ENCODE peak calls at places on chromosomes 4 and X, in four cellular contexts. D, Q, B and T are unnamed samples.

GRCh38 chr4:82268050-82268825 is 105.6 kb downstream of the HNRNPD start:
- DNase-seq in D (peak; percentile 39), Q (peak; percentile 71), B (peak; percentile 64), T (no peak)

GRCh38 chr4:124334119-124334518 is 378.4 kb downstream of the ANKRD50 start:
- DNase-seq in D (peak; percentile 43), Q (peak; percentile 87), B (peak; percentile 91), T (no peak)

GRCh38 chr4:34733185-34733916 is 1511.0 kb downstream of the ARAP2 start:
- DNase-seq in D (no peak), Q (no peak), B (no peak), T (no peak)

GRCh38 chr4:8055206-8055605 is 103.4 kb downstream of the ABLIM2 start:
- DNase-seq in D (no peak), Q (no peak), B (no peak), T (no peak)

GRCh38 chrX:47566841-47567240 is 5.8 kb downstream of the ARAF start:
- DNase-seq in D (no peak), Q (no peak), B (no peak), T (no peak)

GRCh38 chr4:158578476-158578875 is 56.8 kb downstream of the RXFP1 start:
- DNase-seq in D (no peak), Q (peak; percentile 63), B (peak; percentile 72), T (no peak)

GRCh38 chr4:45079616-45080015 is 353.3 kb upstream of the GNPDA2 start:
- DNase-seq in D (no peak), Q (peak; percentile 25), B (no peak), T (no peak)

GRCh38 chr4:47741200-47741599 is 96.7 kb downstream of the CORIN start:
- DNase-seq in D (no peak), Q (peak; percentile 86), B (no peak), T (no peak)

GRCh38 chr4:7379719-7380118 is 55.0 kb downstream of the PSAPL1 start:
- DNase-seq in D (no peak), Q (no peak), B (no peak), T (no peak)

GRCh38 chrX:13754765-13755164 is 20.2 kb downstream of the OFD1 start:
- DNase-seq in D (no peak), Q (no peak), B (no peak), T (no peak)

GRCh38 chr4:150006197-150006596 is 72.0 kb upstream of the DCLK2 start:
- DNase-seq in D (no peak), Q (no peak), B (peak; percentile 76), T (no peak)

GRCh38 chr4:76011700-76012387 is 4.5 kb upstream of the CXCL9 start:
- DNase-seq in D (no peak), Q (peak; percentile 84), B (peak; percentile 84), T (no peak)

GRCh38 chrX:111322231-111322855 is 52.1 kb upstream of the CAPN6 start:
- DNase-seq in D (no peak), Q (no peak), B (no peak), T (no peak)

GRCh38 chrX:106905064-106905708 is 2.0 kb upstream of the RIPPLY1 start:
- DNase-seq in D (no peak), Q (no peak), B (no peak), T (no peak)

GRCh38 chr4:79259242-79259641 is 66.6 kb downstream of the NAA11 start:
- DNase-seq in D (no peak), Q (no peak), B (no peak), T (no peak)

GRCh38 chrX:39975094-39975865 is 122.5 kb downstream of the BCOR start:
- DNase-seq in D (no peak), Q (peak; percentile 77), B (no peak), T (no peak)

GRCh38 chr4:153042757-153043156 is 106.6 kb downstream of the FHDC1 start:
- DNase-seq in D (no peak), Q (no peak), B (no peak), T (no peak)

GRCh38 chrX:41935827-41936226 is 12.5 kb upstream of the CASK start:
- DNase-seq in D (no peak), Q (no peak), B (no peak), T (no peak)

GRCh38 chr4:41454393-41454792 is 83.6 kb upstream of the LIMCH1 start:
- DNase-seq in D (no peak), Q (no peak), B (peak; percentile 9), T (no peak)

GRCh38 chrX:114924846-114925245 is 92.6 kb downstream of the IL13RA2 start:
- DNase-seq in D (no peak), Q (peak; percentile 38), B (peak; percentile 89), T (no peak)

GRCh38 chr4:186074189-186074588 is 5.2 kb downstream of the TLR3 start:
- DNase-seq in D (no peak), Q (no peak), B (no peak), T (no peak)

GRCh38 chr4:152539556-152540292 is 3.8 kb upstream of the FBXW7 start:
- DNase-seq in D (no peak), Q (no peak), B (no peak), T (no peak)

GRCh38 chr4:3416270-3416669 is 25.5 kb upstream of the HGFAC start:
- DNase-seq in D (no peak), Q (no peak), B (no peak), T (no peak)

GRCh38 chr4:118313098-118313497 is 39.7 kb downstream of the PRSS12 start:
- DNase-seq in D (peak; percentile 58), Q (no peak), B (no peak), T (no peak)

GRCh38 chr4:56444719-56445118 is 8.7 kb downstream of the PAICS start:
- DNase-seq in D (no peak), Q (no peak), B (no peak), T (no peak)

GRCh38 chrX:17425151-17425550 is 50.2 kb downstream of the NHS start:
- DNase-seq in D (no peak), Q (no peak), B (peak; percentile 52), T (no peak)

GRCh38 chrX:149275836-149276235 is 229.3 kb downstream of the IDS start:
- DNase-seq in D (no peak), Q (no peak), B (no peak), T (no peak)

GRCh38 chr4:7988437-7988836 is 48.8 kb upstream of the AFAP1 start:
- DNase-seq in D (no peak), Q (peak; percentile 81), B (peak; percentile 68), T (no peak)

GRCh38 chrX:133171962-133172708 is 46.0 kb downstream of the TFDP3 start:
- DNase-seq in D (no peak), Q (peak; percentile 43), B (peak; percentile 4), T (no peak)

GRCh38 chr4:107625503-107625902 is 94.5 kb downstream of the PAPSS1 start:
- DNase-seq in D (no peak), Q (no peak), B (peak; percentile 5), T (no peak)

GRCh38 chr4:177204126-177204525 is 105.5 kb upstream of the NEIL3 start:
- DNase-seq in D (no peak), Q (no peak), B (no peak), T (no peak)

GRCh38 chr4:88195666-88196365 is 37.4 kb upstream of the ABCG2 start:
- DNase-seq in D (no peak), Q (no peak), B (no peak), T (no peak)

GRCh38 chrX:24870143-24870542 is 145.6 kb downstream of the ARX start:
- DNase-seq in D (no peak), Q (no peak), B (peak; percentile 21), T (no peak)

GRCh38 chrX:153763989-153764755 is at the start of gene PLXNB3:
- DNase-seq in D (peak; percentile 86), Q (peak; percentile 68), B (peak; percentile 59), T (peak; percentile 66)

GRCh38 chr4:173185832-173186545 is 17.4 kb downstream of the GALNT7 start:
- DNase-seq in D (no peak), Q (no peak), B (peak; percentile 17), T (no peak)

GRCh38 chr4:6109842-6110560 is 90.3 kb downstream of the JAKMIP1 start:
- DNase-seq in D (peak; percentile 40), Q (peak; percentile 9), B (no peak), T (no peak)
- TF ChIP-seq CTCF in D (peak; percentile 64), Q (peak; percentile 17), B (no peak), T (no peak)

GRCh38 chr4:94332983-94333590 is 9.5 kb downstream of the HPGDS start:
- DNase-seq in D (no peak), Q (no peak), B (peak; percentile 15), T (no peak)
- TF ChIP-seq CTCF in D (peak; percentile 54), Q (peak; percentile 6), B (peak; percentile 35), T (no peak)

GRCh38 chrX:87661761-87662160 is 144.2 kb downstream of the KLHL4 start:
- DNase-seq in D (no peak), Q (no peak), B (no peak), T (no peak)

GRCh38 chrX:87663421-87663820 is 145.8 kb downstream of the KLHL4 start:
- DNase-seq in D (no peak), Q (peak; percentile 0), B (peak; percentile 1), T (no peak)

DNA sequence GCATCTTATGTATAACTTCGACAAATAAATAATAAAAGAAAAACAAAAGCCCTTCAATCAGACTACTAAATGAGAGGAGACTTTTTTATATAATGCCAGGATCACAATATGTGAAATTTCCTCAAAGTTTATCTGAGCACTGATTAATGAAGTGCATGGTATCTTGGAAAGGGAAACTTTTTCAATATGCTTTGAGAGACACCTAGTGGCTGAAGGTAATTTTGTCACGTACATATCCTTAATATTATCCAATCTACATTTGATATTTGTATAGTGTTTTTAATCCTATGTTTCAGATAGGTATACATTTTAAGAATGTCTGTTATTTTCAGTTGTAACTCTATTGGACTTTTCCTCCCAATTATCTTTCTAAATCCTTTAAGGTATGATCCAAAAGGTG is 146.8 kb downstream of the KLHL4 start:
- DNase-seq in D (no peak), Q (peak; percentile 19), B (peak; percentile 63), T (no peak)
- TF ChIP-seq CTCF in D (peak; percentile 13), Q (no peak), B (peak; percentile 55), T (no peak)

DNA sequence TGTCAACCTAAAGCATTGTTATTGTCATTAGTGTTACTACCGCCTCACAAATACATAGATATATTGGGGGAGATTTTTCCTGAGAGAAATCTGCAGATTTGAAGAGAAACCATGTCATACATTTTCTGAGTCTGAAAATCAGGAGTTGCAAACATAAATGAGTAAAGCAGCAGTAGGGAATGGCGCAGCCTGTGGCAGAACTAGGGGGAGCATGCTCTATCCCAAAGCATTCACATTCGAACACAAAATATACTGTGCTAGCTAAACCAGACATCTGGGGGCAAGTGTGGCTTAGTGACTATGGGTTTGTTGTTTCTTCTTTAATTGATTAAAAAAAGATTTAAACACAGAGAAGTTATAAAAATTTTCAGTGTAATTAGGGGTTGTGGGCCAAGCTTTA is 83.2 kb downstream of the CPE start:
- DNase-seq in D (no peak), Q (no peak), B (peak; percentile 22), T (no peak)
- TF ChIP-seq CTCF in D (no peak), Q (no peak), B (peak; percentile 37), T (no peak)

GRCh38 chr4:12724520-12724919 is 759.6 kb downstream of the RAB28 start:
- DNase-seq in D (no peak), Q (peak; percentile 11), B (peak; percentile 22), T (no peak)
- TF ChIP-seq CTCF in D (peak; percentile 47), Q (peak; percentile 38), B (peak; percentile 55), T (no peak)

GRCh38 chr4:89256203-89256800 is 51.3 kb downstream of the GPRIN3 start:
- DNase-seq in D (no peak), Q (no peak), B (no peak), T (no peak)
- TF ChIP-seq CTCF in D (no peak), Q (no peak), B (no peak), T (no peak)